ENCODE peak calls at places on chromosomes 2 and 18, in five cellular contexts. B is GM23248, T is mammary epithelial cell, Q is astrocyte, K is neural progenitor cell. R is an unnamed sample.

GRCh38 chr2:121690095-121690494 is 40.8 kb upstream of the CLASP1 start:
- DNase-seq in Q (no peak), T (no peak), B (peak), K (no peak), R (no peak)

GRCh38 chr18:79580481-79581171 is 99.0 kb upstream of the CTDP1 start:
- DNase-seq in K (no peak), T (no peak), B (no peak), Q (no peak), R (no peak)

GRCh38 chr2:240024766-240025165 is 376 bp downstream of the NDUFA10 start:
- DNase-seq in T (peak), B (peak), Q (no peak), K (peak), R (no peak)

GRCh38 chr2:32922466-32922865 is 24.3 kb upstream of the LTBP1 start:
- DNase-seq in Q (no peak), K (no peak), T (no peak), B (no peak), R (no peak)

GRCh38 chr18:9403795-9404564 is 69.4 kb downstream of the TWSG1 start:
- DNase-seq in Q (no peak), K (peak), T (no peak), B (no peak), R (no peak)

GRCh38 chr2:1659951-1660565 is 84.3 kb downstream of the PXDN start:
- DNase-seq in B (no peak), Q (no peak), K (no peak), T (no peak), R (no peak)

GRCh38 chr18:41389936-41390667 is 564.9 kb upstream of the PIK3C3 start:
- DNase-seq in K (no peak), Q (no peak), B (no peak), T (no peak), R (no peak)

GRCh38 chr2:192070099-192070498 is 124.6 kb downstream of the TMEFF2 start:
- DNase-seq in T (no peak), B (peak), K (no peak), Q (peak), R (no peak)

GRCh38 chr2:207458582-207458981 is 71.2 kb upstream of the CREB1 start:
- DNase-seq in K (no peak), T (no peak), B (no peak), Q (no peak), R (no peak)

GRCh38 chr2:112583497-112584133 is 794 bp upstream of the CHCHD5 start:
- DNase-seq in K (peak), T (no peak), Q (no peak), B (peak), R (no peak)

GRCh38 chr2:141195087-141195486 is 935.7 kb downstream of the LRP1B start:
- DNase-seq in T (no peak), K (no peak), Q (peak), B (no peak), R (no peak)

GRCh38 chr2:240551809-240552208 is 6.0 kb downstream of the ANKMY1 start:
- DNase-seq in B (no peak), T (no peak), Q (no peak), K (no peak), R (no peak)

GRCh38 chr18:49878996-49879585 is 65.8 kb upstream of the ACAA2 start:
- DNase-seq in Q (peak), B (peak), T (no peak), K (no peak), R (no peak)

GRCh38 chr2:85768713-85769112 is 14.9 kb downstream of the ATOH8 start:
- DNase-seq in B (peak), T (no peak), K (peak), Q (no peak), R (no peak)

GRCh38 chr18:67367540-67367939 is 149.0 kb downstream of the DSEL start:
- DNase-seq in Q (peak), K (no peak), T (peak), B (peak), R (no peak)

GRCh38 chr18:60411715-60412114 is 39.1 kb upstream of the MC4R start:
- DNase-seq in B (no peak), T (no peak), Q (no peak), K (peak), R (no peak)

GRCh38 chr2:2012505-2012904 is 268.2 kb upstream of the PXDN start:
- DNase-seq in K (no peak), T (no peak), B (no peak), Q (peak), R (no peak)

GRCh38 chr18:74533666-74534065 is 634 bp upstream of the CNDP1 start:
- DNase-seq in T (no peak), K (no peak), B (no peak), Q (no peak), R (no peak)

GRCh38 chr2:86069783-86070339 is 35.8 kb downstream of the POLR1A start:
- DNase-seq in B (no peak), T (no peak), Q (no peak), K (no peak), R (no peak)

GRCh38 chr2:148933456-148933855 is 58.4 kb downstream of the KIF5C start:
- DNase-seq in K (no peak), B (no peak), Q (no peak), T (no peak), R (no peak)

GRCh38 chr2:161161074-161161577 is 898 bp downstream of the TANK start:
- DNase-seq in Q (no peak), K (peak), T (no peak), B (peak), R (no peak)

GRCh38 chr2:10119601-10120157 is 2.9 kb upstream of the RRM2 start:
- DNase-seq in K (no peak), B (no peak), T (no peak), Q (no peak), R (no peak)

GRCh38 chr2:2014251-2014761 is 270.0 kb upstream of the PXDN start:
- DNase-seq in T (no peak), Q (peak), K (peak), B (peak), R (no peak)

GRCh38 chr2:74072542-74072941 is 75.2 kb downstream of the BOLA3 start:
- DNase-seq in K (no peak), B (no peak), T (no peak), Q (no peak), R (no peak)

GRCh38 chr2:164972216-164972615 is 16.9 kb upstream of the SLC38A11 start:
- DNase-seq in B (no peak), K (no peak), T (no peak), Q (no peak), R (no peak)

GRCh38 chr2:46538393-46538792 is 59.0 kb downstream of the TMEM247 start:
- DNase-seq in B (peak), T (no peak), K (no peak), Q (no peak), R (no peak)

GRCh38 chr2:46179037-46179621 is 118.1 kb upstream of the EPAS1 start:
- DNase-seq in Q (peak), K (no peak), B (peak), T (peak), R (no peak)

GRCh38 chr2:238654479-238654878 is 193.4 kb upstream of the TWIST2 start:
- DNase-seq in T (no peak), B (no peak), K (no peak), Q (no peak), R (no peak)

GRCh38 chr2:86371482-86372002 is 34.1 kb upstream of the REEP1 start:
- DNase-seq in Q (no peak), K (no peak), B (no peak), T (no peak), R (no peak)

DNA sequence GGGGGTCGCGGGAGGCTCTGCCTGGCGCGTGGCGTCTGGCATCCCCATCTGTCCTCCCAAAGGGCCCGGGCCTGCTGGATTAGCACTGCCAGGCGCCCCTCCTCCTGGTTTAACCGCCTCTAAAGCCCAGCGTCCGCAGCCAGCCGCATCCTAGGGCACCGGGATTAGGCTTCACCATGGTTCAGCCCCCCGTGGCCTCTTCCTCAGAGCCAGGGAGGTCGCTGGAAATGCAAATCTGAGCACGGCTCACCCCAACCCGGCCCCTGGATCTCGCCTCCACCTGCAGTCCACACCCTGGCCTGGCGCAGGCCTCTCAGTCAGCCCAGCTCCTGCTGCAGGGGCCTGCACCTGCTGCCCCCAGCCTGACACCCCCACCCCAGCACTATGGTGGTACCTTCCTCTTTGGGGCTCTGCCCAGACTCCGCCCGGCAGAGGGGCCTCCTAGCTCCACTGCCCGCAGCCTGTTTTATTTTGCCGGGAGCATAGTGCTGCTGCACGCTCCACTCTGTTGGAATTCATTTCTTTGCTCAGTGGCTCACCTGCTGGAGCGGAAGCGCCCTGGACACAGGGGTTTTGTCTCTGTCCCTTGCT is 13.2 kb downstream of the PRELID3A start:
- DNase-seq in T (no peak), K (peak), Q (no peak), B (peak), R (no peak)
- H3K9ac ChIP-seq in T (no peak), K (no peak), Q (no peak), B (no peak), R (peak)

GRCh38 chr18:43622024-43622423 is 344.7 kb upstream of the SYT4 start:
- DNase-seq in B (no peak), K (no peak), Q (no peak), T (no peak), R (no peak)

GRCh38 chr18:43620936-43621335 is 343.6 kb upstream of the SYT4 start:
- DNase-seq in B (peak), K (peak), Q (peak), T (peak), R (peak)

GRCh38 chr18:43627833-43628370 is 350.6 kb upstream of the SYT4 start:
- DNase-seq in Q (no peak), B (no peak), T (no peak), K (no peak), R (no peak)

DNA sequence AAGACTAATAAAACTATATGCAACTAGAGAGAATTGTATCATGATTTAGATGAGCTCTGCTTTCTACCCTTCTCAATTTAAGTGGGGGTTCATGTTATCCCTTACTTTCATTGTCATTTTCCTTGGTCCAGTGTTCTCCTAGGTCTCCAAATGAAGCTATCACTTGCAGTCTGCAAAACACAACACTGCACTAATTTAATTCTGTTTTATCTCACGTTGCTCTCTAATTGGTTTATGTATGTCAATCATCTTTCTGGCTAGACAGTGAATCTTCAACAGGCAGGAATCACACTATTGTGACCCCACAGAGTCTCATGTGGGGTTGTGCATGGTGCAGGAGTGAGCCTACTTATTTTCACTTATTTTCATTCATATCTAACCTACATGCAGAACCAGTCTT is 348.3 kb upstream of the SYT4 start:
- DNase-seq in B (no peak), Q (no peak), K (no peak), T (no peak), R (no peak)
- H3K9ac ChIP-seq in B (no peak), Q (no peak), K (no peak), T (no peak), R (no peak)

GRCh38 chr2:11129598-11130449 is 25.4 kb upstream of the SLC66A3 start:
- DNase-seq in B (no peak), T (no peak), Q (no peak), K (peak), R (peak)
- H3K9ac ChIP-seq in B (no peak), T (no peak), Q (no peak), K (no peak), R (peak)

GRCh38 chr2:72113847-72114692 is 33.6 kb downstream of the CYP26B1 start:
- DNase-seq in T (no peak), B (no peak), Q (no peak), K (no peak), R (no peak)
- H3K9ac ChIP-seq in T (no peak), B (no peak), Q (no peak), K (no peak), R (no peak)

GRCh38 chr2:20011276-20012031 is 1.0 kb downstream of the MATN3 start:
- DNase-seq in T (no peak), K (peak), Q (no peak), B (no peak), R (no peak)

GRCh38 chr2:20012032-20012281 is 511 bp downstream of the MATN3 start:
- DNase-seq in K (peak), B (no peak), Q (no peak), T (no peak), R (no peak)

GRCh38 chr2:20012282-20013060 is at the start of gene MATN3:
- DNase-seq in T (no peak), Q (peak), K (peak), B (peak), R (no peak)

GRCh38 chr2:20015482-20016083 is 3.1 kb upstream of the MATN3 start:
- DNase-seq in K (peak), B (peak), T (peak), Q (peak), R (no peak)

DNA sequence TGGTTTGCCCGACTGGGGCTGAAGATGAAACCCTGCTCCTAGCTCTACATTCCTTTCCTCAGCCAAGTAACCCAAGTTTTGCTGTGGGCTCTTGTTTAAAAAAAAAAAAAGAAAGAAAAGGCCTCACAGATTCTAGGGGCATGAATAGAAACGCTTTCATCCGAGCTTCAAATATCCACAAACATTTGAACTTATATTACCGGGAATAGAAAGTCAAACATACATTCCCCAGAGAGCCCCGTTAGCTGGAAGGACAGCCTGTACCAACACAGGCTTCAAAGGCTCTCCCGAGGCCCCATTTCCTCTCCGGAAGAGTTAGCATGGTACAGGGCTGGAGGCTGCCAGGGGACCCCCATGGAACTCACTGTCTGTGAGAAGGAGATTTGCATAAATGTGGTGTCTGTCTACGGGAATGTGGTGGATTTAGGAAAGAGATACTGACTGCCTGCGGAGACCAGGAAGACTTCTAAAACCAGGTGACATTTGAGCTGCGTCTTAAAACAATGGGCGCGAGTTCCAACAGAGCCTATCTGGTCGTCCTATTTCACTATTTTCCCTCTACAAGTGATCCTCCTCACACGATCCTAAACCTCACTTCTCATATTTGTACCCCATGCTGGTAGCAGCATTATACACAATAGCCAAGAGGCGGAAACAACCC is 723 bp upstream of the MATN3 start:
- DNase-seq in K (peak), B (no peak), T (no peak), Q (no peak), R (no peak)
- H3K9ac ChIP-seq in K (no peak), B (peak), T (no peak), Q (peak), R (peak)